ENCODE peak calls at places on chromosomes 2 and 18, in nine cellular contexts. Y is BJ, F is neural crest cell, N is tibial nerve, S is nephron progenitor cell, C is GM13976, T is mammary epithelial cell, R is choroid plexus epithelial cell, Q is sigmoid colon. M is an unnamed sample.
A peak's percentile ranks its signal among the peaks of the same experiment; 100 is the strongest.

GRCh38 chr2:70069049-70069448 is 18.2 kb upstream of the PCBP1 start:
- DNase-seq in Y (no peak), F (no peak), N (no peak), S (no peak), C (peak; percentile 63), T (peak; percentile 94), R (no peak), Q (peak; percentile 29), M (no peak)

GRCh38 chr2:157404363-157404762 is 39.5 kb downstream of the CYTIP start:
- DNase-seq in Y (no peak), F (no peak), N (no peak), S (no peak), C (peak; percentile 72), T (peak; percentile 87), R (no peak), Q (no peak), M (no peak)

GRCh38 chr2:29749041-29749440 is 172.3 kb downstream of the ALK start:
- DNase-seq in Y (no peak), F (no peak), N (no peak), S (no peak), C (no peak), T (peak; percentile 60), R (no peak), Q (no peak), M (no peak)

GRCh38 chr2:109128466-109129355 is at the start of gene SH3RF3:
- DNase-seq in Y (no peak), F (peak; percentile 34), N (no peak), S (peak; percentile 66), C (peak; percentile 62), T (peak; percentile 65), R (peak; percentile 52), Q (peak; percentile 76), M (no peak)

GRCh38 chr18:9117980-9118841 is 15.7 kb downstream of the NDUFV2 start:
- DNase-seq in Y (no peak), F (no peak), N (no peak), S (no peak), C (peak; percentile 24), T (peak; percentile 52), R (no peak), Q (no peak), M (no peak)

GRCh38 chr2:144143294-144144092 is 376.4 kb downstream of the ZEB2 start:
- DNase-seq in Y (no peak), F (no peak), N (no peak), S (no peak), C (no peak), T (no peak), R (no peak), Q (no peak), M (no peak)

GRCh38 chr2:55862673-55863390 is 60.8 kb downstream of the EFEMP1 start:
- DNase-seq in Y (peak; percentile 100), F (no peak), N (peak; percentile 21), S (no peak), C (no peak), T (peak; percentile 99), R (peak; percentile 100), Q (peak; percentile 74), M (peak; percentile 98)

GRCh38 chr2:131016826-131017596 is 76.2 kb downstream of the FAM168B start:
- DNase-seq in Y (peak; percentile 21), F (no peak), N (no peak), S (no peak), C (no peak), T (peak; percentile 98), R (peak; percentile 69), Q (no peak), M (no peak)

GRCh38 chr2:10909050-10909995 is 2.4 kb upstream of the KCNF1 start:
- DNase-seq in Y (no peak), F (peak; percentile 60), N (no peak), S (peak; percentile 77), C (no peak), T (no peak), R (peak; percentile 10), Q (peak; percentile 54), M (no peak)

GRCh38 chr2:224058048-224058775 is 19.1 kb upstream of the SERPINE2 start:
- DNase-seq in Y (no peak), F (no peak), N (no peak), S (no peak), C (no peak), T (no peak), R (no peak), Q (no peak), M (no peak)

GRCh38 chr2:65130440-65131175 is 702 bp upstream of the RAB1A start:
- DNase-seq in Y (no peak), F (no peak), N (no peak), S (no peak), C (no peak), T (no peak), R (no peak), Q (no peak), M (no peak)

GRCh38 chr2:231935207-231935524 is 9.0 kb upstream of the NPPC start:
- DNase-seq in Y (no peak), F (no peak), N (no peak), S (no peak), C (no peak), T (no peak), R (no peak), Q (no peak), M (no peak)

GRCh38 chr2:105403785-105404698 is 5.2 kb upstream of the FHL2 start:
- DNase-seq in Y (peak; percentile 89), F (no peak), N (no peak), S (no peak), C (no peak), T (peak; percentile 99), R (peak; percentile 72), Q (no peak), M (no peak)

GRCh38 chr18:23529597-23529996 is 26.3 kb downstream of the RMC1 start:
- DNase-seq in Y (no peak), F (no peak), N (no peak), S (no peak), C (no peak), T (peak; percentile 91), R (peak; percentile 63), Q (no peak), M (no peak)

GRCh38 chr2:43168016-43168369 is 58.4 kb downstream of the ZFP36L2 start:
- DNase-seq in Y (no peak), F (no peak), N (no peak), S (no peak), C (no peak), T (no peak), R (no peak), Q (no peak), M (no peak)

GRCh38 chr2:221911890-221912289 is 339.8 kb upstream of the EPHA4 start:
- DNase-seq in Y (no peak), F (no peak), N (no peak), S (no peak), C (no peak), T (no peak), R (no peak), Q (no peak), M (no peak)

DNA sequence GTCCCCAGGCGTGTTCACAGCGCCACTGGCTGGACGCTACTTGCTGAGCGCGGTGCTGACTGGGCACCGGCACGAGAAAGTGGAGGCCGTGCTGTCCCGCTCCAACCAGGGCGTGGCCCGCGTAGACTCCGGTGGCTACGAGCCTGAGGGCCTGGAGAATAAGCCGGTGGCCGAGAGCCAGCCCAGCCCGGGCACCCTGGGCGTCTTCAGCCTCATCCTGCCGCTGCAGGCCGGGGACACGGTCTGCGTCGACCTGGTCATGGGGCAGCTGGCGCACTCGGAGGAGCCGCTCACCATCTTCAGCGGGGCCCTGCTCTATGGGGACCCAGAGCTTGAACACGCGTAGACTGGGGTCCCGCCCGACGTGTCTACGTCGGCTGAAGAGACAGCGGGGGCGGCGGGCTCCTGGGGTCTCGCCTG is 892 bp upstream of the KHK start:
- DNase-seq in Y (no peak), F (peak; percentile 43), N (peak; percentile 63), S (peak; percentile 54), C (peak; percentile 69), T (peak; percentile 48), R (peak; percentile 63), Q (peak; percentile 94), M (peak; percentile 42)
- TF ChIP-seq CTCF in Y (peak; percentile 66), F (no peak), N (peak; percentile 42), S (no peak), C (peak; percentile 56), T (peak; percentile 15), R (peak; percentile 57), Q (peak; percentile 32), M (peak; percentile 59)

DNA sequence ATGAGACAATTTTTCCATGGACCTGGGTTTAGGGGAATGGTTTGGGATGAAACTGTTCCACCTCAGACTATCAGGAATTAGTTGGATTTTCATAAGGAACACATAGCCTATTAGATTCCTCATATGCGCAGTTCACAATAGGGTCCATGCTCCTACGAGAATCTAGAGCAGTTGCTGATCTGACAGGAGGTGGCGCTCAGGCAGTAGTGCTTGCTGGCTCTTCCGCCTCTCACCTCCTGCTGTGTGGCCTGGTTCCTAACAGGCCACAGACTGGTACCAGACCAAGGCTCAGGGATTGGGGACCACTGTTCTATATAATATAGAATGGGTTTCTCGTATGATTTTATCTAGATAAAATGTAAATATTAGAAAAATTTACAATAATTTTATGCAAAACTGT is 338.7 kb downstream of the CPS1 start:
- DNase-seq in Y (no peak), F (no peak), N (no peak), S (peak; percentile 6), C (no peak), T (no peak), R (no peak), Q (no peak), M (no peak)
- TF ChIP-seq CTCF in Y (no peak), F (no peak), N (no peak), S (no peak), C (no peak), T (no peak), R (peak; percentile 13), Q (no peak), M (no peak)

DNA sequence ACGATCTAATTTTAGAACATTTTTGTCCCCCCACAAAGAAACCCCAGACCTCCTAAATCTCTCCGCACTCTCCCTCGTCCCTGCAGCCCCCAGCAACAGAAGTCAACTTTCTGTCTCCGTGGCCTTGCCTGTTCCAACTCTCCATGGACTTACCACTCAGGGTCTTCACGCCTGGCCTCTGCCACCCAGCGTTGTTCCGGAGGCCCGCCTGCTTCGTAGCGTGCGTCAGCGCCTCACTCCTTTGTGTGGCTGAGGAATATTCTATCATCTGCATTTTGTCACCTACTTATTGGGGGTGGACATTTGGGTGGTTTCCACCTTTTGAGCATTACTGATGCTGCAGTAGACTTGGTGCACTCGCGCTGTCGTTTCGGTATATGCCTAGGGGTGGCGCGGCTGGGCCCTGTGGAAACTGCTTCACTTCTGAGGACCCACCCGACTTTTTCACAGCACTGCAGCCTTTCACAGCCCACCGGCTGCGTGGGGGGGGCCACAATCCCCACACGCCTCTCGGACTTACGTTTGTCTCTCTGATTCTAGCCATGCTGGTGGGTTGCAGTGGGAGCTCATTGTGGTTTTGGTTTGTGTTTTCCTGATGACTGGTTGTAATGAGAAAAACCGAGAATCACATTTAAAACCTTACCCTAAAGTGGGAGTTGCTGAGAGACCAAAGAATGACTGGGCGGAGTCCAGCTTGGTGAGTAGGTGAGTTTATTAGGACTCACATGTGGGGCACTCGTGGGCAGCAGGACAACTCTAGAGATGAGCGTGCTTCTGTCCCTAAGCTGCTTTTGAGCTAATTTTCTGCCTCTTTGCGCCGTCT is 1.4 kb upstream of the HSBP1L1 start:
- DNase-seq in Y (no peak), F (no peak), N (no peak), S (no peak), C (peak; percentile 82), T (no peak), R (no peak), Q (peak; percentile 43), M (no peak)
- TF ChIP-seq CTCF in Y (no peak), F (no peak), N (no peak), S (no peak), C (peak; percentile 52), T (no peak), R (no peak), Q (no peak), M (no peak)

GRCh38 chr18:11323359-11323819 is 174.0 kb upstream of the PIEZO2 start:
- DNase-seq in Y (peak; percentile 40), F (no peak), N (no peak), S (no peak), C (no peak), T (peak; percentile 14), R (peak; percentile 88), Q (no peak), M (no peak)
- TF ChIP-seq CTCF in Y (no peak), F (no peak), N (no peak), S (no peak), C (no peak), T (no peak), R (peak; percentile 33), Q (no peak), M (no peak)